ENCODE peak calls at places on chromosomes 5 and 9, in six cellular contexts. G is spleen, I is lower leg skin, E is MCF 10A, M is upper lobe of right lung, D is fibroblast of pulmonary artery. J is an unnamed sample.

GRCh38 chr9:129266536-129266935 is 88.5 kb upstream of the IER5L start:
- DNase-seq in E (no peak), D (no peak), G (peak), M (no peak), I (no peak), J (no peak)

GRCh38 chr5:16616536-16617271 is at the start of gene RETREG1:
- DNase-seq in D (no peak), E (peak), M (peak), G (peak), I (no peak), J (peak)

GRCh38 chr9:99046542-99047071 is 58.3 kb upstream of the TGFBR1 start:
- DNase-seq in G (no peak), E (no peak), M (no peak), I (no peak), D (no peak), J (no peak)

GRCh38 chr9:124661184-124661755 is 109.8 kb downstream of the NR6A1 start:
- DNase-seq in G (no peak), E (peak), I (no peak), M (no peak), D (no peak), J (no peak)

GRCh38 chr5:75367401-75367800 is 30.4 kb downstream of the HMGCR start:
- DNase-seq in I (no peak), E (no peak), G (no peak), D (no peak), M (no peak), J (no peak)

GRCh38 chr9:34601883-34602570 is 9.9 kb downstream of the RPP25L start:
- DNase-seq in M (no peak), D (no peak), G (no peak), E (no peak), I (no peak), J (no peak)

GRCh38 chr5:55429707-55430253 is 105.0 kb downstream of the PLPP1 start:
- DNase-seq in M (no peak), I (no peak), E (no peak), D (no peak), G (no peak), J (no peak)

GRCh38 chr5:55680353-55680752 is 31.8 kb downstream of the SLC38A9 start:
- DNase-seq in I (no peak), G (no peak), M (no peak), D (no peak), E (no peak), J (no peak)

GRCh38 chr5:118862596-118862995 is 125.8 kb downstream of the DTWD2 start:
- DNase-seq in G (no peak), I (no peak), D (no peak), E (no peak), M (no peak), J (no peak)

GRCh38 chr9:77856615-77857014 is 175.0 kb downstream of the GNAQ start:
- DNase-seq in G (no peak), I (no peak), D (no peak), M (no peak), E (no peak), J (no peak)

GRCh38 chr5:169300468-169301385 is at the start of gene SLIT3:
- DNase-seq in G (peak), M (peak), I (peak), D (peak), E (peak), J (peak)

GRCh38 chr5:23284656-23285055 is 222.8 kb upstream of the PRDM9 start:
- DNase-seq in M (no peak), E (no peak), D (no peak), G (no peak), I (no peak), J (no peak)

GRCh38 chr5:9889511-9889910 is 259.4 kb upstream of the TAS2R1 start:
- DNase-seq in M (no peak), D (no peak), G (no peak), E (no peak), I (no peak), J (no peak)

GRCh38 chr9:122379340-122379739 is 8.5 kb downstream of the PTGS1 start:
- DNase-seq in D (no peak), M (no peak), E (peak), I (no peak), G (no peak), J (no peak)

GRCh38 chr5:38556599-38557308 is at the start of gene LIFR:
- DNase-seq in G (peak), E (peak), I (peak), D (peak), M (peak), J (peak)

GRCh38 chr5:150105898-150106615 is 19.7 kb upstream of the CSF1R start:
- DNase-seq in D (no peak), E (no peak), G (no peak), I (peak), M (peak), J (no peak)

GRCh38 chr9:96031962-96032534 is 156.6 kb downstream of the ERCC6L2 start:
- DNase-seq in D (no peak), I (no peak), M (no peak), E (no peak), G (no peak), J (no peak)

GRCh38 chr9:83622814-83623633 is at the start of gene IDNK:
- DNase-seq in M (peak), G (peak), D (peak), I (peak), E (peak), J (peak)

GRCh38 chr5:27240791-27241190 is 202.4 kb upstream of the CDH9 start:
- DNase-seq in I (no peak), G (no peak), D (peak), M (no peak), E (no peak), J (no peak)

GRCh38 chr5:14008819-14009311 is 64.4 kb upstream of the DNAH5 start:
- DNase-seq in D (no peak), I (no peak), E (peak), G (no peak), M (peak), J (no peak)

GRCh38 chr9:35253075-35253474 is 91.3 kb downstream of the UNC13B start:
- DNase-seq in E (no peak), D (no peak), G (no peak), M (no peak), I (no peak), J (no peak)

GRCh38 chr5:73298251-73299016 is 125.4 kb downstream of the TMEM174 start:
- DNase-seq in E (no peak), M (no peak), D (no peak), G (no peak), I (no peak), J (no peak)

GRCh38 chr9:104856413-104856941 is 71.5 kb downstream of the ABCA1 start:
- DNase-seq in I (no peak), G (no peak), M (no peak), D (no peak), E (no peak), J (no peak)

GRCh38 chr9:78004478-78005229 is 27.0 kb downstream of the GNAQ start:
- DNase-seq in D (peak), I (no peak), G (peak), M (no peak), E (peak), J (no peak)

GRCh38 chr5:98735806-98736507 is 37.5 kb upstream of the RGMB start:
- DNase-seq in I (no peak), G (no peak), M (no peak), D (peak), E (peak), J (no peak)

GRCh38 chr9:23851024-23851629 is 25.1 kb upstream of the ELAVL2 start:
- DNase-seq in E (no peak), M (peak), G (peak), I (no peak), D (no peak), J (no peak)

GRCh38 chr9:16368425-16369087 is 501.9 kb downstream of the BNC2 start:
- DNase-seq in E (peak), I (no peak), M (no peak), D (no peak), G (no peak), J (no peak)

GRCh38 chr9:137960496-137960895 is 82.9 kb downstream of the CACNA1B start:
- DNase-seq in M (no peak), D (no peak), I (no peak), G (no peak), E (no peak), J (no peak)

GRCh38 chr9:129574911-129575574 is 45.9 kb downstream of the C9orf50 start:
- DNase-seq in G (no peak), E (peak), D (no peak), I (no peak), M (no peak), J (no peak)

GRCh38 chr9:18795947-18796705 is 236.9 kb downstream of the SAXO1 start:
- DNase-seq in D (peak), M (no peak), G (no peak), I (peak), E (no peak), J (no peak)

GRCh38 chr5:124343021-124343420 is 403.4 kb downstream of the ZNF608 start:
- DNase-seq in M (no peak), E (no peak), I (no peak), G (no peak), D (no peak), J (no peak)

GRCh38 chr5:133680830-133681555 is 68.7 kb upstream of the FSTL4 start:
- DNase-seq in G (no peak), M (no peak), E (no peak), D (no peak), I (no peak), J (no peak)

GRCh38 chr5:147216552-147217154 is 18.2 kb upstream of the STK32A start:
- DNase-seq in I (no peak), E (peak), D (no peak), M (no peak), G (no peak), J (no peak)

GRCh38 chr9:117745598-117745997 is 41.4 kb downstream of the TLR4 start:
- DNase-seq in M (no peak), E (no peak), G (no peak), I (no peak), D (no peak), J (peak)

GRCh38 chr9:106929471-106930198 is 66.7 kb downstream of the ZNF462 start:
- DNase-seq in M (no peak), G (no peak), I (no peak), D (peak), E (no peak), J (no peak)

GRCh38 chr5:1390333-1390732 is 45.4 kb upstream of the CLPTM1L start:
- DNase-seq in G (no peak), M (no peak), I (no peak), E (no peak), D (no peak), J (no peak)

GRCh38 chr9:33187519-33188218 is 20.5 kb upstream of the B4GALT1 start:
- DNase-seq in G (no peak), M (no peak), I (no peak), D (peak), E (no peak), J (no peak)

DNA sequence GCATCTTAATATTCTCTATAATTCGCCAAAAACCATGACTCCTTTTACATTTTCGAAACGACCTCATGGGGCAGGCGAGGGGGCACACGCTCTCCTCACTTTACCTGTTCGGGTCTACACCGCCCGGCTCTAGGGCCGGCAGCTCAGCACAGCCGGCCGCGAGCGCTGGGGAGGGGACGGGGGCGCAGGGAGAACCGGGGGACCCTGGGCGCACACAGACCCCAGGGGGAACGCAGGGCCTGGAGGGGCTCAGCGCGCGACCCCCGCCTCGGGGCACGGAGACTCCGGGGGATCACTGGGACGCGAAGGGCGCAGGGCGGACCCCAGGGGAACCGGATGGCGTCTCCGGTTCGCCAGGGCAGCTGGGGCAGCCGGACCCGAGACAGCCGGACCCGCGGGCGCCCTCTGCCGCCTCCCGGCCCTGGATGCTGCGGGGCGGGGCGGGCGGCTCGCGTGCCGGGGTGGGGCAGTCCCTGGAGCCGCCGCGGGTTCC is at the start of gene AHRR:
- DNase-seq in D (peak), M (peak), I (no peak), G (no peak), E (peak), J (peak)
- TF ChIP-seq CTCF in D (peak), M (peak), I (no peak), G (no peak), E (peak), J (peak)

DNA sequence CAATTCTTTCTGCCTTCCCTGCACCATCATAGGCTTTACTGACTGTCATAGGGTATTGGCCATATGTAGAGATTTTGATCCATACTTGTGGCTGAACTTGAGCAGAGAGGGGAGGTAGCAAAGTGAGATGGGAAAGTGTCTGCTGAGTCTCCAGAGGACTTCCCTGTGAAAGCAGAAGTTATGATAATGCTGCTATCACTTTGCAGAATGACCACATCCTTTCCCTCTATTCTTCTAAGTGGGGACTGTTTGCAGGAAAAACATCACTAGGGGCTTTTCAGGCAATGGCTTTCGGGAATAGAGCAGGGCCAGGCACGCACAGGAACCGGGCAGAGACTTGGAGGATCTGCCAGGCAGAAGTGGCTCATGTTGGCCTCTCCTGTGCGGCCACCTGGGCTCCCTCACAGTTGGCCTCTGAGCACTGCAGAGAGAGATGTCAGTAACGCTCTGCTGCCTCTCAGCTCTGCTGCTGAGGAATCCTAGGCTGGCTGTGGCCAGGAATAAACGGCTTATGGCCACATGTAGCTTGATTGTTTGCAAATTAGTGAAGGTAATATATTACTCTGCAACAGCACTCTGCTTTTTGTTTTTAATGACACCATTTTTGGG is 214.7 kb downstream of the MAST4 start:
- DNase-seq in I (no peak), E (no peak), D (peak), G (no peak), M (no peak), J (no peak)
- TF ChIP-seq CTCF in I (no peak), E (no peak), D (no peak), G (no peak), M (no peak), J (no peak)

GRCh38 chr5:64768358-64769312 is at the start of the genes CWC27 and SREK1IP1:
- DNase-seq in G (peak), D (peak), E (peak), I (peak), M (peak), J (peak)
- TF ChIP-seq CTCF in G (no peak), D (peak), E (no peak), I (no peak), M (peak), J (no peak)

DNA sequence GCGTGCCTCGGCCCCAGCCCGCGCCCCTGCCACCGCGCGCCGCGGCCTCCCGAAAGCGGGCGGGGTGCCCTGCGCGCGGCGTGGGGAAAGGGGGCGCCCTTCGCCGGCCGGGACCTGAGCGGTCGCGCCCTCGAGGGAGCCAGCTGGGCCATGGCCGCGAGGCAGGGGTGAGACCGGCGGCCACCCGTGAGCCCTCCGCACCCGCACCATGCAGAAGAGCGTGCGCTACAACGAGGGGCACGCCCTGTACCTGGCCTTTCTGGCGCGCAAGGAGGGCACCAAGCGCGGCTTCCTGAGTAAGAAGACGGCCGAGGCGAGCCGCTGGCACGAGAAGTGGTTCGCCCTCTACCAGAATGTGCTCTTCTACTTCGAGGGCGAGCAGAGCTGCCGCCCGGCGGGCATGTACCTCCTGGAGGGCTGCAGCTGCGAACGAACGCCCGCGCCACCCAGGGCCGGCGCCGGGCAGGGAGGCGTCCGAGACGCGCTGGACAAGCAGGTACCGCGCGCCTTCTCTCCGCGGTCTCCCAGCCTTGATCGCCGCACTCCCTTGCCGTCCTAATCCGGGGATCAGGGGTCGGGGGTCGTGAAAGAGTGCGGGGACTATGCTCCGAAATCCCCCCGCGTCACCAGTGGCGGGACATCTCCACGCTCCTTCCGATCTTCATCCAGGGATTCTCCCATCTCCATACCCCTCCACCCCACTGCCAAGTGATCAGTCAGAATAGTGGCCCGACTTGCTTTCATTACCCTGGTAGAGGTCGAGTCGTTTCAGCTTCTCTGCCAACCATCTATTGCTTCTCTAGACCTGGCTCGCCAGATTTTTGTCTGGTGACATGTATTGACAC is 590 bp downstream of the RASGRF2 start:
- DNase-seq in M (peak), D (peak), E (no peak), G (peak), I (no peak), J (peak)
- TF ChIP-seq CTCF in M (peak), D (no peak), E (no peak), G (no peak), I (no peak), J (no peak)